ENCODE peak calls at places on chromosome 1, in seven cellular contexts. O, N, H, R, F, V and L are unnamed samples.

GRCh38 chr1:181106479-181106878 is 18.0 kb downstream of the IER5 start:
- DNase-seq in O (no peak), N (no peak), H (no peak), R (no peak), F (no peak), V (no peak), L (no peak)

GRCh38 chr1:67746299-67746698 is 61.3 kb downstream of the GADD45A start:
- DNase-seq in O (no peak), N (no peak), H (peak; percentile 55), R (peak; percentile 43), F (no peak), V (no peak), L (no peak)

GRCh38 chr1:112358798-112359408 is 37.1 kb upstream of the CTTNBP2NL start:
- DNase-seq in O (peak; percentile 83), N (peak; percentile 33), H (peak; percentile 70), R (peak; percentile 65), F (peak; percentile 76), V (peak; percentile 59), L (no peak)

GRCh38 chr1:154427173-154428139 is 22.3 kb downstream of the IL6R start:
- DNase-seq in O (no peak), N (no peak), H (no peak), R (no peak), F (peak; percentile 73), V (peak; percentile 27), L (no peak)

GRCh38 chr1:55380313-55380970 is 165.3 kb upstream of the USP24 start:
- DNase-seq in O (no peak), N (no peak), H (no peak), R (no peak), F (no peak), V (no peak), L (no peak)

GRCh38 chr1:6287431-6287886 is 26.6 kb upstream of the GPR153 start:
- DNase-seq in O (no peak), N (no peak), H (no peak), R (no peak), F (no peak), V (no peak), L (no peak)

GRCh38 chr1:58679463-58679862 is 20.4 kb downstream of the MYSM1 start:
- DNase-seq in O (no peak), N (no peak), H (no peak), R (no peak), F (no peak), V (no peak), L (no peak)

GRCh38 chr1:44068442-44068861 is 37.2 kb upstream of the SLC6A9 start:
- DNase-seq in O (no peak), N (no peak), H (no peak), R (no peak), F (no peak), V (no peak), L (no peak)

GRCh38 chr1:10033359-10033845 is 644 bp downstream of the UBE4B start:
- DNase-seq in O (no peak), N (peak; percentile 41), H (peak; percentile 80), R (peak; percentile 74), F (peak; percentile 26), V (peak; percentile 61), L (no peak)

GRCh38 chr1:112264553-112264952 is 131.5 kb upstream of the CTTNBP2NL start:
- DNase-seq in O (no peak), N (no peak), H (no peak), R (no peak), F (peak; percentile 39), V (no peak), L (no peak)

GRCh38 chr1:6080469-6080868 is 34.8 kb downstream of the KCNAB2 start:
- DNase-seq in O (no peak), N (no peak), H (peak; percentile 8), R (no peak), F (no peak), V (peak; percentile 12), L (no peak)

GRCh38 chr1:2555634-2556276 is 416 bp upstream of the TNFRSF14 start:
- DNase-seq in O (peak; percentile 88), N (no peak), H (no peak), R (no peak), F (no peak), V (no peak), L (peak; percentile 67)

GRCh38 chr1:92653605-92654381 is 131.1 kb downstream of the EVI5 start:
- DNase-seq in O (no peak), N (no peak), H (peak; percentile 7), R (no peak), F (no peak), V (peak; percentile 85), L (no peak)

GRCh38 chr1:38680801-38681510 is 178.6 kb downstream of the RRAGC start:
- DNase-seq in O (no peak), N (no peak), H (peak; percentile 48), R (peak; percentile 57), F (peak; percentile 49), V (no peak), L (no peak)

GRCh38 chr1:179702923-179703322 is 40.2 kb upstream of the FAM163A start:
- DNase-seq in O (no peak), N (no peak), H (peak; percentile 61), R (no peak), F (no peak), V (no peak), L (no peak)

GRCh38 chr1:6517435-6517851 is 26.0 kb upstream of the PLEKHG5 start:
- DNase-seq in O (no peak), N (peak; percentile 34), H (peak; percentile 37), R (no peak), F (no peak), V (no peak), L (no peak)

GRCh38 chr1:234554478-234555311 is 55.3 kb downstream of the IRF2BP2 start:
- DNase-seq in O (peak; percentile 68), N (no peak), H (no peak), R (no peak), F (peak; percentile 15), V (no peak), L (no peak)

GRCh38 chr1:174105086-174105485 is 54.2 kb upstream of the RABGAP1L start:
- DNase-seq in O (no peak), N (no peak), H (no peak), R (no peak), F (no peak), V (no peak), L (no peak)

GRCh38 chr1:83815348-83815747 is 183.6 kb downstream of the TTLL7 start:
- DNase-seq in O (no peak), N (no peak), H (no peak), R (no peak), F (peak; percentile 48), V (no peak), L (no peak)

GRCh38 chr1:63891211-63891610 is 117.4 kb downstream of the ROR1 start:
- DNase-seq in O (no peak), N (no peak), H (peak; percentile 47), R (no peak), F (no peak), V (no peak), L (no peak)

GRCh38 chr1:78619803-78620579 is at the start of gene IFI44L:
- DNase-seq in O (no peak), N (no peak), H (no peak), R (no peak), F (peak; percentile 76), V (peak; percentile 52), L (peak; percentile 57)
- H3K4me3 ChIP-seq in O (peak within 1 kb of the TSS; percentile 57), N (peak within 1 kb of the TSS; percentile 20), H (no peak within 1 kb of the TSS), R (no peak within 1 kb of the TSS), F (peak within 1 kb of the TSS; percentile 50), V (peak within 1 kb of the TSS; percentile 57), L (peak within 1 kb of the TSS; percentile 35)

GRCh38 chr1:158285756-158286241 is 3.9 kb upstream of the CD1C start:
- DNase-seq in O (no peak), N (no peak), H (no peak), R (no peak), F (peak; percentile 28), V (peak; percentile 5), L (no peak)
- H3K4me3 ChIP-seq in O (no peak overlapping the region), N (no peak overlapping the region), H (no peak overlapping the region), R (no peak overlapping the region), F (no peak overlapping the region), V (no peak overlapping the region), L (no peak overlapping the region)

GRCh38 chr1:88566615-88567387 is 117.3 kb upstream of the PKN2 start:
- DNase-seq in O (no peak), N (no peak), H (no peak), R (no peak), F (no peak), V (no peak), L (no peak)

DNA sequence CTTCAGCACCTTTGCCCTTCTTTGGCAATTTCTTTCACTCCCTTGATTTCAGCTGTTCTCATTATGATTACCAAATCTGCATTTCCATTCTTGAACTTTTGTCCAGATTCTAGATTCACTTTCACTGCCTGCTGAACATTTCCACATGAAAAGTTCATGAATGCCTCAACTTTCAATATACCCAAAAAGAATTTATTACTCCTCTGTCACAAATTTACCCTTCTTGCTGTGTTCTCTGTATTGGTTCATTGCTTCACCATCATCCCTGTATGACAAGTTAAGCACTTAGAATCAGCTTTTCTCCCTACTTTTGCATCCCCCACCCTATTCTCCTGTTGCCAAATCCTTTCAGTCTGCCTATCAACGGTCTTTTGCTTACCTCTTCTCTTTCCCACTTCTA is 112.6 kb upstream of the PKN2 start:
- DNase-seq in O (no peak), N (peak; percentile 32), H (no peak), R (no peak), F (no peak), V (no peak), L (no peak)
- H3K4me3 ChIP-seq in O (no peak overlapping the region), N (no peak overlapping the region), H (no peak overlapping the region), R (no peak overlapping the region), F (no peak overlapping the region), V (no peak overlapping the region), L (no peak overlapping the region)

GRCh38 chr1:77978293-77978968 is 441 bp downstream of the FUBP1 start:
- DNase-seq in O (no peak), N (peak; percentile 97), H (peak; percentile 95), R (peak; percentile 90), F (peak; percentile 95), V (peak; percentile 92), L (peak; percentile 59)

GRCh38 chr1:77975386-77975785 is 3.5 kb downstream of the FUBP1 start:
- DNase-seq in O (no peak), N (no peak), H (no peak), R (no peak), F (peak; percentile 11), V (peak; percentile 60), L (no peak)

GRCh38 chr1:77975907-77976306 is 3.0 kb downstream of the FUBP1 start:
- DNase-seq in O (no peak), N (no peak), H (no peak), R (no peak), F (no peak), V (no peak), L (no peak)

GRCh38 chr1:77977989-77978292 is 931 bp downstream of the FUBP1 start:
- DNase-seq in O (no peak), N (no peak), H (no peak), R (no peak), F (no peak), V (no peak), L (no peak)

DNA sequence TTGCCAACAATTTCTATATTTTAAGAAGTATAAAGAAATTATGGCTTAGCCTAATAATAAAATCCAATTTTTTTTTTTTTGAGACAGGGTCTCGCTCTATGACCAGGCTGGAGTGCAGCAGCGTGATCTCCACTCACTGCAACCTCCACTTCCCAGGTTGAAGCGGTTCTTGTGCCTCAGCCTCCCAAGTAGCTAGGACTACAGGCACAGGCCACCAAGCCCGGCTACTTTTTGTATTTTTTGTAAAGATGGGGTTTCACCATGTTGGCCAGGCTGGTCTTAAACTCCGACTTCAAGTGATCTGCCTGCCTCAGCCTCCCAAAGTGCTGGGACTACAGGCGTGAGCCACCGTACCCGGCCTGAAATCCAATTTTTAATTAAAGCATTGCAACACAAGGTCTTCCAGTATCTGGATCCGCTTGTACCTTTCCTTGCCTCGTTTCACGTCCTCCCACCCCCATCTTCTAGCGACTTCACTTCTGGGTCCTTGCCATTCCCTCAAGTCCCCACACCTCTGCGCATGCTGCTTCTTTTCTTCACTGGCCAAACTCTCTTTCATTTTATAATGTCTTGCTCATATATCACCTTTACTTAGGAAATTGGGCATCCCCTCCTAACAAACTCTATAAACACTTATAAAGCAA is 2.3 kb downstream of the FUBP1 start:
- DNase-seq in O (peak; percentile 62), N (no peak), H (peak; percentile 23), R (peak; percentile 18), F (no peak), V (no peak), L (no peak)
- H3K4me3 ChIP-seq in O (peak overlapping the region; percentile 83), N (peak overlapping the region; percentile 80), H (peak overlapping the region; percentile 36), R (peak overlapping the region; percentile 100), F (peak overlapping the region; percentile 83), V (peak overlapping the region; percentile 75), L (peak overlapping the region; percentile 87)